ENCODE peak calls at places on chromosomes 5 and 9, in ten cellular contexts. One of them, this sample, is unnamed.

GRCh38 chr9:134054891-134055811 is 12.7 kb downstream of the BRD3 start:
- DNase-seq in NAMALWA: no peak
- DNase-seq in NCI-H1930: no peak
- DNase-seq in adipocyte: no peak
- DNase-seq in HuH-7.5: no peak
- DNase-seq in activated CD8-positive, alpha-beta memory T cell treated with anti-CD3 and anti-CD28 coated beads for 24 hours: no peak
- DNase-seq in pons: no peak
- DNase-seq in upper lobe of right lung: peak
- DNase-seq in MM.1S: no peak
- DNase-seq in left ventricle myocardium superior: peak
- DNase-seq in this sample: no peak

GRCh38 chr9:5511935-5512580 is 1.7 kb downstream of the PDCD1LG2 start:
- DNase-seq in NAMALWA: no peak
- DNase-seq in NCI-H1930: no peak
- DNase-seq in adipocyte: no peak
- DNase-seq in HuH-7.5: no peak
- DNase-seq in activated CD8-positive, alpha-beta memory T cell treated with anti-CD3 and anti-CD28 coated beads for 24 hours: no peak
- DNase-seq in pons: no peak
- DNase-seq in upper lobe of right lung: no peak
- DNase-seq in MM.1S: no peak
- DNase-seq in left ventricle myocardium superior: no peak
- DNase-seq in this sample: no peak

GRCh38 chr9:12554636-12555035 is 138.5 kb upstream of the TYRP1 start:
- DNase-seq in NAMALWA: peak
- DNase-seq in NCI-H1930: no peak
- DNase-seq in adipocyte: peak
- DNase-seq in HuH-7.5: no peak
- DNase-seq in activated CD8-positive, alpha-beta memory T cell treated with anti-CD3 and anti-CD28 coated beads for 24 hours: no peak
- DNase-seq in pons: no peak
- DNase-seq in upper lobe of right lung: no peak
- DNase-seq in MM.1S: peak
- DNase-seq in left ventricle myocardium superior: no peak
- DNase-seq in this sample: no peak

GRCh38 chr9:121557581-121558422 is 58.2 kb upstream of the GGTA1 start:
- DNase-seq in NAMALWA: no peak
- DNase-seq in NCI-H1930: no peak
- DNase-seq in adipocyte: peak
- DNase-seq in HuH-7.5: no peak
- DNase-seq in activated CD8-positive, alpha-beta memory T cell treated with anti-CD3 and anti-CD28 coated beads for 24 hours: no peak
- DNase-seq in pons: peak
- DNase-seq in upper lobe of right lung: peak
- DNase-seq in MM.1S: no peak
- DNase-seq in left ventricle myocardium superior: peak
- DNase-seq in this sample: no peak

GRCh38 chr5:72692273-72692672 is 124.2 kb upstream of the TNPO1 start:
- DNase-seq in NAMALWA: no peak
- DNase-seq in NCI-H1930: no peak
- DNase-seq in adipocyte: peak
- DNase-seq in HuH-7.5: no peak
- DNase-seq in activated CD8-positive, alpha-beta memory T cell treated with anti-CD3 and anti-CD28 coated beads for 24 hours: no peak
- DNase-seq in pons: no peak
- DNase-seq in upper lobe of right lung: no peak
- DNase-seq in MM.1S: no peak
- DNase-seq in left ventricle myocardium superior: no peak
- DNase-seq in this sample: no peak

GRCh38 chr9:122897969-122898368 is 7.2 kb downstream of the RC3H2 start:
- DNase-seq in NAMALWA: no peak
- DNase-seq in NCI-H1930: no peak
- DNase-seq in adipocyte: peak
- DNase-seq in HuH-7.5: no peak
- DNase-seq in activated CD8-positive, alpha-beta memory T cell treated with anti-CD3 and anti-CD28 coated beads for 24 hours: no peak
- DNase-seq in pons: no peak
- DNase-seq in upper lobe of right lung: no peak
- DNase-seq in MM.1S: no peak
- DNase-seq in left ventricle myocardium superior: no peak
- DNase-seq in this sample: no peak

GRCh38 chr9:2267171-2267740 is 252.1 kb downstream of the SMARCA2 start:
- DNase-seq in NAMALWA: no peak
- DNase-seq in NCI-H1930: no peak
- DNase-seq in adipocyte: no peak
- DNase-seq in HuH-7.5: no peak
- DNase-seq in activated CD8-positive, alpha-beta memory T cell treated with anti-CD3 and anti-CD28 coated beads for 24 hours: no peak
- DNase-seq in pons: no peak
- DNase-seq in upper lobe of right lung: no peak
- DNase-seq in MM.1S: no peak
- DNase-seq in left ventricle myocardium superior: peak
- DNase-seq in this sample: no peak

GRCh38 chr9:129418451-129418850 is 202.4 kb downstream of the C9orf50 start:
- DNase-seq in NAMALWA: no peak
- DNase-seq in NCI-H1930: no peak
- DNase-seq in adipocyte: no peak
- DNase-seq in HuH-7.5: no peak
- DNase-seq in activated CD8-positive, alpha-beta memory T cell treated with anti-CD3 and anti-CD28 coated beads for 24 hours: no peak
- DNase-seq in pons: no peak
- DNase-seq in upper lobe of right lung: no peak
- DNase-seq in MM.1S: no peak
- DNase-seq in left ventricle myocardium superior: no peak
- DNase-seq in this sample: no peak